ENCODE peak calls at places on chromosomes 1 and 21, in eight cellular contexts. N is AG20443; Y is choroid plexus epithelial cell; V is substantia nigra; W is esophagus squamous epithelium; S is HuH-7.5; K is effector memory CD8-positive, alpha-beta T cell; R is stimulated activated CD4-positive, alpha-beta T cell treated with anti-CD3 and anti-CD28 coated beads, Interleukin-1b, Interleukin-23, amount 100 ng/mL, for 1 hour. D is an unnamed sample.

GRCh38 chr1:203667616-203668015 is 41.0 kb downstream of the ATP2B4 start:
- DNase-seq in R (no peak), N (peak; percentile 60), K (no peak), Y (no peak), S (no peak), V (no peak), W (no peak), D (peak; percentile 58)

GRCh38 chr1:209850342-209850979 is 22.7 kb downstream of the UTP25 start:
- DNase-seq in W (no peak), K (no peak), V (peak; percentile 21), Y (peak; percentile 92), N (peak; percentile 65), R (no peak), S (peak; percentile 27), D (peak; percentile 74)

GRCh38 chr1:230185076-230186001 is 118.3 kb downstream of the GALNT2 start:
- DNase-seq in W (no peak), S (no peak), Y (peak; percentile 11), R (no peak), K (no peak), N (no peak), V (no peak), D (no peak)

GRCh38 chr1:54277451-54278355 is 77.7 kb downstream of the MRPL37 start:
- DNase-seq in W (no peak), R (no peak), K (no peak), V (no peak), Y (peak; percentile 79), N (no peak), S (no peak), D (peak; percentile 79)

GRCh38 chr1:235002706-235003300 is 125.8 kb downstream of the TOMM20 start:
- DNase-seq in N (no peak), V (no peak), Y (no peak), W (no peak), R (no peak), S (no peak), K (no peak), D (no peak)

GRCh38 chr1:183209533-183210158 is 23.6 kb downstream of the LAMC2 start:
- DNase-seq in Y (peak; percentile 86), N (peak; percentile 89), K (no peak), R (no peak), S (no peak), V (no peak), W (no peak), D (peak; percentile 81)

GRCh38 chr1:218811497-218811896 is 362.2 kb upstream of the LYPLAL1 start:
- DNase-seq in N (no peak), S (no peak), W (no peak), K (no peak), R (no peak), V (no peak), Y (peak; percentile 63), D (no peak)

GRCh38 chr21:39658066-39658465 is 45.3 kb downstream of the B3GALT5 start:
- DNase-seq in Y (no peak), S (no peak), N (no peak), V (no peak), R (no peak), W (no peak), K (no peak), D (no peak)

GRCh38 chr21:46213620-46214286 is 14.8 kb downstream of the LSS start:
- DNase-seq in S (no peak), K (no peak), V (no peak), N (no peak), R (no peak), Y (no peak), W (no peak), D (no peak)

D was measured in fibroblast of villous mesenchyme.